ENCODE peak calls at places on chromosomes 6 and 20, in ten cellular contexts. U is AG20443; J is HL-60; F is A673; W is OCI-M1; S is endothelial cell; B is neural progenitor cell; I is COLO829; Q is adrenal gland; L is naive thymus-derived CD4-positive, alpha-beta T cell. X is an unnamed sample.

GRCh38 chr6:1461207-1461606 is 71.8 kb downstream of the FOXF2 start:
- DNase-seq in U (peak; percentile 47), I (no peak), J (no peak), W (no peak), Q (no peak), L (no peak), B (no peak), S (no peak), F (no peak), X (no peak)

GRCh38 chr20:48877299-48877698 is 44.2 kb upstream of the ARFGEF2 start:
- DNase-seq in U (no peak), B (no peak), I (no peak), S (no peak), F (no peak), Q (peak; percentile 72), J (no peak), W (peak; percentile 32), L (no peak), X (no peak)

GRCh38 chr6:2624177-2624576 is 126.5 kb downstream of the MYLK4 start:
- DNase-seq in S (no peak), B (no peak), J (no peak), W (no peak), Q (no peak), F (no peak), L (no peak), U (no peak), I (no peak), X (no peak)

GRCh38 chr20:53077373-53078205 is 105.4 kb downstream of the TSHZ2 start:
- DNase-seq in U (peak; percentile 54), S (no peak), W (no peak), J (no peak), F (no peak), Q (peak; percentile 85), I (no peak), L (no peak), B (no peak), X (no peak)

GRCh38 chr20:23475395-23475794 is 15.5 kb upstream of the CST8 start:
- DNase-seq in J (no peak), B (no peak), U (no peak), Q (no peak), W (no peak), L (no peak), F (no peak), I (no peak), S (no peak), X (no peak)

GRCh38 chr20:35700625-35701148 is 1.5 kb downstream of the ROMO1 start:
- DNase-seq in J (no peak), F (no peak), U (no peak), W (peak; percentile 47), Q (no peak), B (no peak), I (peak; percentile 55), L (no peak), S (no peak), X (peak; percentile 30)

GRCh38 chr20:840858-841567 is 7.5 kb downstream of the FAM110A start:
- DNase-seq in S (no peak), J (no peak), Q (no peak), B (peak; percentile 30), L (no peak), F (no peak), I (no peak), U (no peak), W (no peak), X (peak; percentile 90)

GRCh38 chr20:2840138-2840966 is at the start of the genes PCED1A and VPS16:
- DNase-seq in F (peak; percentile 93), L (peak; percentile 94), W (peak; percentile 94), U (peak; percentile 99), B (peak; percentile 89), I (peak; percentile 95), S (peak; percentile 88), Q (peak; percentile 92), J (peak; percentile 86), X (peak; percentile 96)

GRCh38 chr6:136149311-136149710 is 100.8 kb downstream of the MTFR2 start:
- DNase-seq in U (peak; percentile 9), I (peak; percentile 52), L (no peak), W (no peak), Q (no peak), F (no peak), S (no peak), J (no peak), B (no peak), X (no peak)

GRCh38 chr6:79724816-79725215 is 93.7 kb downstream of the SH3BGRL2 start:
- DNase-seq in I (no peak), F (no peak), S (no peak), W (no peak), U (no peak), B (no peak), J (no peak), L (no peak), Q (peak; percentile 68), X (no peak)

GRCh38 chr6:139977887-139978332 is 603.5 kb upstream of the CITED2 start:
- DNase-seq in B (no peak), L (no peak), J (no peak), S (no peak), Q (no peak), W (peak; percentile 30), U (peak; percentile 54), I (no peak), F (no peak), X (no peak)

GRCh38 chr6:19995575-19996257 is 158.5 kb downstream of the ID4 start:
- DNase-seq in W (peak; percentile 33), F (no peak), L (no peak), U (no peak), B (peak; percentile 46), I (no peak), J (no peak), Q (no peak), S (peak; percentile 11), X (no peak)

GRCh38 chr20:57627972-57628650 is 7.9 kb upstream of the ZBP1 start:
- DNase-seq in J (peak; percentile 88), S (no peak), W (peak; percentile 51), Q (peak; percentile 69), L (peak; percentile 69), B (no peak), U (peak; percentile 53), F (peak; percentile 9), I (no peak), X (peak; percentile 64)

X was measured in upper lobe of right lung.